ENCODE peak calls at places on chromosomes 3 and 15, in four cellular contexts. T is stimulated activated CD8-positive, alpha-beta memory T cell treated with anti-CD3 and anti-CD28 coated beads, Interleukin-4, amount 100 ng/mL, for 24 hours; U is COR-L47; B is A549. K is an unnamed sample.
A peak's percentile ranks its signal among the peaks of the same experiment; 100 is the strongest.

GRCh38 chr3:170726976-170727661 is 141.2 kb upstream of the SLC7A14 start:
- DNase-seq in T (no peak), U (no peak), B (peak; percentile 13), K (no peak)

GRCh38 chr3:174270841-174271240 is 588.3 kb upstream of the NAALADL2 start:
- DNase-seq in T (no peak), U (no peak), B (no peak), K (no peak)

GRCh38 chr3:40800343-40800742 is 275.6 kb downstream of the ZNF621 start:
- DNase-seq in T (no peak), U (no peak), B (peak; percentile 9), K (no peak)

GRCh38 chr15:60006203-60006782 is 2.2 kb downstream of the FOXB1 start:
- DNase-seq in T (peak; percentile 42), U (peak; percentile 58), B (no peak), K (peak; percentile 79)

GRCh38 chr3:196016485-196016884 is 65.4 kb downstream of the TFRC start:
- DNase-seq in T (no peak), U (no peak), B (no peak), K (no peak)

GRCh38 chr15:65646486-65646885 is 24.7 kb downstream of the SLC24A1 start:
- DNase-seq in T (no peak), U (no peak), B (no peak), K (no peak)

GRCh38 chr15:44137750-44138149 is 57.3 kb downstream of the FRMD5 start:
- DNase-seq in T (no peak), U (peak; percentile 4), B (no peak), K (peak; percentile 20)

GRCh38 chr3:124137264-124137663 is 145.3 kb upstream of the ROPN1 start:
- DNase-seq in T (no peak), U (no peak), B (no peak), K (no peak)

GRCh38 chr3:66121288-66121687 is 82.6 kb upstream of the MAGI1 start:
- DNase-seq in T (no peak), U (no peak), B (no peak), K (no peak)

GRCh38 chr15:50024183-50024795 is 94.7 kb downstream of the ATP8B4 start:
- DNase-seq in T (no peak), U (no peak), B (no peak), K (no peak)

GRCh38 chr15:53536479-53537120 is 222.9 kb downstream of the WDR72 start:
- DNase-seq in T (no peak), U (no peak), B (no peak), K (no peak)

GRCh38 chr3:48686538-48687219 is 964 bp upstream of the NCKIPSD start:
- DNase-seq in T (no peak), U (no peak), B (no peak), K (no peak)

GRCh38 chr3:148042663-148043445 is 633.7 kb downstream of the ZIC1 start:
- DNase-seq in T (no peak), U (peak; percentile 66), B (no peak), K (no peak)

GRCh38 chr3:179703816-179704215 is 51.0 kb downstream of the USP13 start:
- DNase-seq in T (no peak), U (no peak), B (no peak), K (no peak)

GRCh38 chr3:66482005-66482404 is 18.8 kb downstream of the LRIG1 start:
- DNase-seq in T (no peak), U (no peak), B (no peak), K (no peak)

GRCh38 chr15:41832875-41833274 is 5.0 kb downstream of the JMJD7 start:
- DNase-seq in T (no peak), U (no peak), B (no peak), K (no peak)

GRCh38 chr3:176971613-176972174 is 225.6 kb downstream of the TBL1XR1 start:
- DNase-seq in T (no peak), U (no peak), B (no peak), K (no peak)

GRCh38 chr3:190378240-190378891 is 9.6 kb upstream of the CLDN16 start:
- DNase-seq in T (no peak), U (no peak), B (no peak), K (no peak)

K was measured in CMK.